ENCODE peak calls at places on chromosomes 3 and 15, in eight cellular contexts. R is tibial nerve, F is K562, V is ovary, G is A549, S is sigmoid colon, Y is suprapubic skin, Q is stomach. H is an unnamed sample.

GRCh38 chr3:150736903-150737832 is 25.8 kb downstream of the SIAH2 start:
- DNase-seq in R (no peak), F (no peak), V (no peak), G (no peak), S (no peak), Y (no peak), Q (no peak), H (no peak)

GRCh38 chr15:24957691-24958090 is 2.9 kb downstream of the SNRPN start:
- DNase-seq in R (no peak), F (no peak), V (no peak), G (no peak), S (no peak), Y (no peak), Q (no peak), H (no peak)

GRCh38 chr3:58965870-58966269 is 84.0 kb downstream of the CFAP20DC start:
- DNase-seq in R (no peak), F (no peak), V (no peak), G (no peak), S (no peak), Y (no peak), Q (no peak), H (no peak)

GRCh38 chr3:64368163-64369025 is 143.1 kb upstream of the PRICKLE2 start:
- DNase-seq in R (no peak), F (no peak), V (no peak), G (no peak), S (no peak), Y (no peak), Q (no peak), H (no peak)

GRCh38 chr3:137946341-137946973 is 63.5 kb upstream of the CLDN18 start:
- DNase-seq in R (no peak), F (peak), V (peak), G (peak), S (peak), Y (no peak), Q (peak), H (peak)

GRCh38 chr15:49645937-49646336 is 25.1 kb downstream of the DTWD1 start:
- DNase-seq in R (no peak), F (peak), V (peak), G (no peak), S (no peak), Y (no peak), Q (peak), H (no peak)

GRCh38 chr3:194985031-194985578 is 285.9 kb downstream of the XXYLT1 start:
- DNase-seq in R (peak), F (peak), V (peak), G (no peak), S (peak), Y (peak), Q (peak), H (peak)

GRCh38 chr15:28994142-28994829 is 108.5 kb downstream of the APBA2 start:
- DNase-seq in R (no peak), F (no peak), V (no peak), G (no peak), S (no peak), Y (no peak), Q (no peak), H (no peak)

GRCh38 chr3:96700322-96701315 is 113.8 kb upstream of the EPHA6 start:
- DNase-seq in R (no peak), F (no peak), V (no peak), G (no peak), S (no peak), Y (no peak), Q (no peak), H (no peak)

GRCh38 chr3:128060473-128061381 is 8.5 kb downstream of the SEC61A1 start:
- DNase-seq in R (no peak), F (no peak), V (no peak), G (no peak), S (no peak), Y (no peak), Q (no peak), H (no peak)

GRCh38 chr3:57796261-57796660 is 40.2 kb downstream of the SLMAP start:
- DNase-seq in R (no peak), F (no peak), V (no peak), G (no peak), S (no peak), Y (no peak), Q (no peak), H (no peak)

GRCh38 chr3:121545049-121545563 is 682 bp downstream of the POLQ start:
- DNase-seq in R (no peak), F (peak), V (no peak), G (peak), S (no peak), Y (no peak), Q (no peak), H (no peak)

GRCh38 chr3:51642462-51642861 is 28.6 kb upstream of the TEX264 start:
- DNase-seq in R (no peak), F (peak), V (no peak), G (no peak), S (no peak), Y (no peak), Q (no peak), H (no peak)

GRCh38 chr3:108430540-108430939 is 79.9 kb downstream of the MYH15 start:
- DNase-seq in R (no peak), F (no peak), V (no peak), G (no peak), S (no peak), Y (no peak), Q (no peak), H (no peak)

GRCh38 chr3:29426302-29427226 is 145.7 kb downstream of the RBMS3 start:
- DNase-seq in R (no peak), F (no peak), V (no peak), G (no peak), S (no peak), Y (no peak), Q (no peak), H (no peak)

GRCh38 chr3:15120986-15121385 is 22.0 kb upstream of the RBSN start:
- DNase-seq in R (no peak), F (no peak), V (no peak), G (no peak), S (no peak), Y (no peak), Q (no peak), H (no peak)

GRCh38 chr3:140341213-140341612 is 336.7 kb upstream of the TRIM42 start:
- DNase-seq in R (no peak), F (no peak), V (no peak), G (no peak), S (no peak), Y (no peak), Q (no peak), H (peak)

GRCh38 chr3:124363451-124363850 is 366.8 kb upstream of the UMPS start:
- DNase-seq in R (no peak), F (no peak), V (no peak), G (no peak), S (no peak), Y (no peak), Q (no peak), H (no peak)

GRCh38 chr15:63368503-63368902 is 13.1 kb downstream of the CA12 start:
- DNase-seq in R (no peak), F (no peak), V (no peak), G (no peak), S (no peak), Y (no peak), Q (no peak), H (no peak)

GRCh38 chr3:12752803-12753202 is 6.3 kb downstream of the TMEM40 start:
- DNase-seq in R (no peak), F (no peak), V (no peak), G (no peak), S (no peak), Y (no peak), Q (no peak), H (no peak)

GRCh38 chr15:58684036-58684700 is 65.3 kb downstream of the ADAM10 start:
- DNase-seq in R (no peak), F (peak), V (no peak), G (no peak), S (no peak), Y (no peak), Q (no peak), H (no peak)

GRCh38 chr15:74399100-74399499 is 31.7 kb upstream of the CYP11A1 start:
- DNase-seq in R (no peak), F (no peak), V (no peak), G (no peak), S (no peak), Y (no peak), Q (no peak), H (no peak)

GRCh38 chr3:12990781-12991480 is 82.3 kb downstream of the IQSEC1 start:
- DNase-seq in R (no peak), F (no peak), V (no peak), G (no peak), S (no peak), Y (no peak), Q (no peak), H (peak)

GRCh38 chr3:113898892-113899291 is 48.9 kb upstream of the ZDHHC23 start:
- DNase-seq in R (no peak), F (no peak), V (no peak), G (no peak), S (no peak), Y (no peak), Q (no peak), H (no peak)

GRCh38 chr3:87358066-87358465 is 81.7 kb upstream of the POU1F1 start:
- DNase-seq in R (no peak), F (no peak), V (no peak), G (no peak), S (no peak), Y (no peak), Q (no peak), H (no peak)

GRCh38 chr3:12632523-12632922 is 31.4 kb downstream of the RAF1 start:
- DNase-seq in R (no peak), F (no peak), V (no peak), G (no peak), S (no peak), Y (no peak), Q (no peak), H (no peak)

GRCh38 chr3:117407317-117407716 is 697.7 kb downstream of the TUSC7 start:
- DNase-seq in R (no peak), F (no peak), V (no peak), G (peak), S (no peak), Y (no peak), Q (no peak), H (no peak)

GRCh38 chr3:112746675-112747276 is 99.9 kb downstream of the CD200R1L start:
- DNase-seq in R (no peak), F (peak), V (no peak), G (no peak), S (no peak), Y (no peak), Q (no peak), H (no peak)

GRCh38 chr3:21795152-21795837 is 44.3 kb upstream of the ZNF385D start:
- DNase-seq in R (no peak), F (no peak), V (no peak), G (no peak), S (no peak), Y (no peak), Q (no peak), H (no peak)

GRCh38 chr3:112354642-112355333 is 21.8 kb downstream of the CD200 start:
- DNase-seq in R (no peak), F (no peak), V (no peak), G (no peak), S (no peak), Y (no peak), Q (no peak), H (no peak)

GRCh38 chr3:140545756-140546155 is 132.1 kb upstream of the TRIM42 start:
- DNase-seq in R (no peak), F (no peak), V (no peak), G (no peak), S (no peak), Y (no peak), Q (no peak), H (no peak)

GRCh38 chr3:106589306-106589942 is 720.6 kb upstream of the CBLB start:
- DNase-seq in R (no peak), F (no peak), V (no peak), G (no peak), S (no peak), Y (no peak), Q (no peak), H (no peak)

GRCh38 chr3:46971742-46972141 is 4.8 kb downstream of the CCDC12 start:
- DNase-seq in R (no peak), F (peak), V (no peak), G (no peak), S (no peak), Y (no peak), Q (no peak), H (no peak)

GRCh38 chr15:53978248-53978906 is at the start of gene UNC13C:
- DNase-seq in R (no peak), F (no peak), V (no peak), G (peak), S (peak), Y (no peak), Q (peak), H (peak)

GRCh38 chr3:44955917-44956316 is 20.1 kb downstream of the ZDHHC3 start:
- DNase-seq in R (no peak), F (no peak), V (no peak), G (no peak), S (no peak), Y (no peak), Q (no peak), H (no peak)

GRCh38 chr3:108620250-108620649 is 30.7 kb downstream of the DZIP3 start:
- DNase-seq in R (no peak), F (no peak), V (no peak), G (no peak), S (no peak), Y (no peak), Q (no peak), H (no peak)

GRCh38 chr3:174855002-174855401 is 4.1 kb upstream of the NAALADL2 start:
- DNase-seq in R (no peak), F (no peak), V (no peak), G (no peak), S (no peak), Y (no peak), Q (no peak), H (no peak)

DNA sequence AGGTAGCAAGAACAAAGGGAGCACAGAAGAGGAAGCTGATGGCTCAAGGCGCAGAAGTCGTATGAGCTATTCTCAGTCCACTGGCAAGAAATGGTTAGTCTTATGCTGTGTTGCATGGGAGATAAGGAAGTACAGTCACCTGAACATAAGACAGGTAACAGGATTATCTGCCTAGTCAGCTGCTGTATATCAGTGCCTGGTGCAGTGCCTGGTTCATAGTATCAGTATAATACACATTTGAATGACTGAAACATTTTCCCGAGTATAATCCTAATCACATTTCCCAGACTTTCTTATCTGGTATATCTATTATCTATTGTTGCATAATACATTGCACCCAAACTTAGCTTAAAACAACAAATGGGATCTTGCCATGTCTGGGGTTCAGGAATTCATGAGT is 302.5 kb downstream of the GABRG3 start:
- DNase-seq in R (no peak), F (no peak), V (no peak), G (no peak), S (no peak), Y (no peak), Q (no peak), H (no peak)
- TF ChIP-seq EP300 in R (no peak), F (no peak), V (no peak), G (no peak), S (no peak), Y (no peak), Q (no peak), H (no peak)

GRCh38 chr3:172397716-172398405 is 50.4 kb downstream of the GHSR start:
- DNase-seq in R (no peak), F (no peak), V (no peak), G (peak), S (no peak), Y (no peak), Q (no peak), H (no peak)
- H3K27ac ChIP-seq in R (no peak), F (no peak), V (no peak), G (no peak), S (no peak), Y (no peak), Q (no peak), H (no peak)

GRCh38 chr3:131232711-131233267 is 148.8 kb upstream of the NUDT16 start:
- DNase-seq in R (no peak), F (no peak), V (no peak), G (no peak), S (no peak), Y (no peak), Q (no peak), H (no peak)

GRCh38 chr3:131238496-131238895 is 143.1 kb upstream of the NUDT16 start:
- DNase-seq in R (no peak), F (no peak), V (no peak), G (no peak), S (no peak), Y (no peak), Q (no peak), H (no peak)

GRCh38 chr3:131231710-131232348 is 149.7 kb upstream of the NUDT16 start:
- DNase-seq in R (no peak), F (no peak), V (no peak), G (no peak), S (no peak), Y (no peak), Q (no peak), H (no peak)

GRCh38 chr3:131239250-131239649 is 142.3 kb upstream of the NUDT16 start:
- DNase-seq in R (no peak), F (no peak), V (no peak), G (no peak), S (no peak), Y (no peak), Q (no peak), H (no peak)

GRCh38 chr3:131233900-131234667 is 147.5 kb upstream of the NUDT16 start:
- DNase-seq in R (no peak), F (no peak), V (no peak), G (no peak), S (no peak), Y (no peak), Q (no peak), H (no peak)
- TF ChIP-seq EP300 in R (no peak), F (no peak), V (no peak), G (no peak), S (no peak), Y (no peak), Q (no peak), H (no peak)

DNA sequence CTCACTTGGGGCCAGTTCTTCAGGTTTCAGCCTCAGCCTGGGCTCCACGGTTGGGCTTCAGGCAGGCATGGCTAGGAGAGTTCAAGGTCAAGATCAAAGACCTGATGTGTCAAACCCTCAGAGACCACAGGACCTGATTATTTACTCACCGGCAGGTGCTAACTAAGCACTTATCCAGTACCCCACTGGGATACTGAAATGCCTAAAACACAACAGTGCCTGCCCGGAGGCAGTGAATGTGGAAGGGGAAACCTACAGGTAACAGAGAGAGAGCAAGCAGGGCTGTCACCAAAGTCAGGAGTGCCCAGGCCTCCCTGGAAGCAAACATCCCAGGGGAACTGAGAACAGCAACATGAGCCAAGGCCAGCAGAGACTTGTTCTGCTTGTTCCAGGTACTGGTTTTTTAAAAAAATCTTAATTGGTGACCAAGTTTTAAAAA is 6.7 kb downstream of the IDH2 start:
- DNase-seq in R (no peak), F (no peak), V (no peak), G (no peak), S (peak), Y (no peak), Q (peak), H (no peak)
- H3K27ac ChIP-seq in R (no peak), F (no peak), V (no peak), G (no peak), S (peak), Y (peak), Q (peak), H (peak)

DNA sequence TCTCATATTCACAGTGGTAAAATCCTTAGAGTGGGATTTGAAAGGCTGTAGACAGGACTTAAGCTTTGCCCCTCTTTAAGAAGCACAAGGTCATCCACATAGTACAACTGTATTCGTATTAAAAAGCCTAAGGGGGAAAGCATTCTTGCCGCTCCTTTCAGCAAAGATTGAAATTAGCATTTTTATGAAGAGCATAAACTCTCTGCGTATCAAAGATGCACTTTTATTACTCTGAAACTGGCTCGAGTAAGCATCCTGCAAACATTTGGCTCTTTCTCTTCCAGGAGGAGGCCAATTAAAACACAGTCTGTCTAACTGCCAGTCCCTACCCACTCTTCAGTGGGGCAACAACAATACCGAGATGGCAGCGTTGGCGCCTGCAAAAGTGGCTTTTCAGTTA is 192.5 kb upstream of the TPRG1 start:
- DNase-seq in R (no peak), F (no peak), V (no peak), G (no peak), S (no peak), Y (no peak), Q (no peak), H (no peak)
- TF ChIP-seq EP300 in R (no peak), F (no peak), V (no peak), G (no peak), S (no peak), Y (no peak), Q (no peak), H (no peak)

GRCh38 chr3:132804498-132804897 is 82.3 kb upstream of the NPHP3 start:
- DNase-seq in R (no peak), F (no peak), V (no peak), G (no peak), S (no peak), Y (no peak), Q (no peak), H (no peak)
- H3K27ac ChIP-seq in R (no peak), F (no peak), V (no peak), G (no peak), S (peak), Y (no peak), Q (no peak), H (no peak)